ENCODE peak calls at places on chromosomes 6 and 20, in five cellular contexts. One of them, this sample, is unnamed.
A peak's percentile ranks its signal among the peaks of the same experiment; 100 is the strongest.

GRCh38 chr6:35149891-35150566 is 8.9 kb upstream of the TCP11 start:
- DNase-seq in A549: no peak
- DNase-seq in K562: peak; percentile 78
- DNase-seq in HepG2: no peak
- DNase-seq in endothelial cell of umbilical vein: no peak
- DNase-seq in this sample: no peak

GRCh38 chr6:6690144-6690483 is 101.6 kb downstream of the LY86 start:
- DNase-seq in A549: no peak
- DNase-seq in K562: no peak
- DNase-seq in HepG2: no peak
- DNase-seq in endothelial cell of umbilical vein: no peak
- DNase-seq in this sample: no peak

GRCh38 chr6:158560787-158561246 is 926 bp downstream of the TMEM181 start:
- DNase-seq in A549: no peak
- DNase-seq in K562: no peak
- DNase-seq in HepG2: no peak
- DNase-seq in endothelial cell of umbilical vein: peak; percentile 25
- DNase-seq in this sample: peak; percentile 69

GRCh38 chr20:42752620-42753019 is 437.1 kb downstream of the PTPRT start:
- DNase-seq in A549: no peak
- DNase-seq in K562: no peak
- DNase-seq in HepG2: no peak
- DNase-seq in endothelial cell of umbilical vein: no peak
- DNase-seq in this sample: no peak

GRCh38 chr20:26167499-26167898 is 470.8 kb upstream of the ZNF337 start:
- DNase-seq in A549: no peak
- DNase-seq in K562: no peak
- DNase-seq in HepG2: no peak
- DNase-seq in endothelial cell of umbilical vein: peak; percentile 46
- DNase-seq in this sample: no peak

GRCh38 chr6:131107166-131107565 is 28.1 kb upstream of the AKAP7 start:
- DNase-seq in A549: peak; percentile 48
- DNase-seq in K562: no peak
- DNase-seq in HepG2: peak; percentile 80
- DNase-seq in endothelial cell of umbilical vein: peak; percentile 88
- DNase-seq in this sample: no peak

GRCh38 chr6:168035661-168036616 is 38.5 kb downstream of the KIF25 start:
- DNase-seq in A549: peak; percentile 21
- DNase-seq in K562: peak; percentile 55
- DNase-seq in HepG2: no peak
- DNase-seq in endothelial cell of umbilical vein: peak; percentile 14
- DNase-seq in this sample: no peak

GRCh38 chr6:101931766-101932165 is 538.3 kb downstream of the GRIK2 start:
- DNase-seq in A549: no peak
- DNase-seq in K562: no peak
- DNase-seq in HepG2: no peak
- DNase-seq in endothelial cell of umbilical vein: no peak
- DNase-seq in this sample: no peak

GRCh38 chr6:41780623-41781301 is at the start of gene PRICKLE4:
- DNase-seq in A549: peak; percentile 29
- DNase-seq in K562: peak; percentile 84
- DNase-seq in HepG2: no peak
- DNase-seq in endothelial cell of umbilical vein: peak; percentile 43
- DNase-seq in this sample: peak; percentile 33

GRCh38 chr6:159874475-159874874 is 16.3 kb upstream of the MAS1 start:
- DNase-seq in A549: no peak
- DNase-seq in K562: no peak
- DNase-seq in HepG2: no peak
- DNase-seq in endothelial cell of umbilical vein: no peak
- DNase-seq in this sample: no peak

GRCh38 chr6:94323853-94324252 is 904.5 kb upstream of the EPHA7 start:
- DNase-seq in A549: peak; percentile 18
- DNase-seq in K562: no peak
- DNase-seq in HepG2: no peak
- DNase-seq in endothelial cell of umbilical vein: peak; percentile 1
- DNase-seq in this sample: peak; percentile 28

GRCh38 chr20:35618372-35619131 is 2.9 kb downstream of the SPAG4 start:
- DNase-seq in A549: no peak
- DNase-seq in K562: no peak
- DNase-seq in HepG2: no peak
- DNase-seq in endothelial cell of umbilical vein: peak; percentile 31
- DNase-seq in this sample: no peak

GRCh38 chr6:23663652-23664051 is 462.4 kb upstream of the NRSN1 start:
- DNase-seq in A549: no peak
- DNase-seq in K562: no peak
- DNase-seq in HepG2: no peak
- DNase-seq in endothelial cell of umbilical vein: no peak
- DNase-seq in this sample: no peak

GRCh38 chr6:111423960-111424846 is 58.8 kb downstream of the REV3L start:
- DNase-seq in A549: no peak
- DNase-seq in K562: no peak
- DNase-seq in HepG2: no peak
- DNase-seq in endothelial cell of umbilical vein: peak; percentile 81
- DNase-seq in this sample: no peak

GRCh38 chr20:22796465-22797077 is 212.2 kb upstream of the FOXA2 start:
- DNase-seq in A549: peak; percentile 41
- DNase-seq in K562: no peak
- DNase-seq in HepG2: no peak
- DNase-seq in endothelial cell of umbilical vein: no peak
- DNase-seq in this sample: no peak

GRCh38 chr6:24547243-24547642 is 52.5 kb downstream of the ALDH5A1 start:
- DNase-seq in A549: no peak
- DNase-seq in K562: no peak
- DNase-seq in HepG2: peak; percentile 32
- DNase-seq in endothelial cell of umbilical vein: no peak
- DNase-seq in this sample: peak; percentile 26

GRCh38 chr6:2166717-2167116 is 78.7 kb downstream of the GMDS start:
- DNase-seq in A549: peak; percentile 45
- DNase-seq in K562: no peak
- DNase-seq in HepG2: no peak
- DNase-seq in endothelial cell of umbilical vein: no peak
- DNase-seq in this sample: no peak

GRCh38 chr6:104623052-104623690 is 236.5 kb downstream of the HACE1 start:
- DNase-seq in A549: peak; percentile 11
- DNase-seq in K562: no peak
- DNase-seq in HepG2: no peak
- DNase-seq in endothelial cell of umbilical vein: no peak
- DNase-seq in this sample: peak; percentile 89

GRCh38 chr20:35870541-35871307 is 83.6 kb downstream of the SCAND1 start:
- DNase-seq in A549: no peak
- DNase-seq in K562: no peak
- DNase-seq in HepG2: no peak
- DNase-seq in endothelial cell of umbilical vein: no peak
- DNase-seq in this sample: no peak

GRCh38 chr6:47153066-47153755 is 111.1 kb upstream of the ADGRF1 start:
- DNase-seq in A549: peak; percentile 62
- DNase-seq in K562: no peak
- DNase-seq in HepG2: peak; percentile 62
- DNase-seq in endothelial cell of umbilical vein: no peak
- DNase-seq in this sample: no peak

GRCh38 chr6:34333858-34334257 is 58.6 kb downstream of the NUDT3 start:
- DNase-seq in A549: no peak
- DNase-seq in K562: no peak
- DNase-seq in HepG2: no peak
- DNase-seq in endothelial cell of umbilical vein: no peak
- DNase-seq in this sample: no peak

DNA sequence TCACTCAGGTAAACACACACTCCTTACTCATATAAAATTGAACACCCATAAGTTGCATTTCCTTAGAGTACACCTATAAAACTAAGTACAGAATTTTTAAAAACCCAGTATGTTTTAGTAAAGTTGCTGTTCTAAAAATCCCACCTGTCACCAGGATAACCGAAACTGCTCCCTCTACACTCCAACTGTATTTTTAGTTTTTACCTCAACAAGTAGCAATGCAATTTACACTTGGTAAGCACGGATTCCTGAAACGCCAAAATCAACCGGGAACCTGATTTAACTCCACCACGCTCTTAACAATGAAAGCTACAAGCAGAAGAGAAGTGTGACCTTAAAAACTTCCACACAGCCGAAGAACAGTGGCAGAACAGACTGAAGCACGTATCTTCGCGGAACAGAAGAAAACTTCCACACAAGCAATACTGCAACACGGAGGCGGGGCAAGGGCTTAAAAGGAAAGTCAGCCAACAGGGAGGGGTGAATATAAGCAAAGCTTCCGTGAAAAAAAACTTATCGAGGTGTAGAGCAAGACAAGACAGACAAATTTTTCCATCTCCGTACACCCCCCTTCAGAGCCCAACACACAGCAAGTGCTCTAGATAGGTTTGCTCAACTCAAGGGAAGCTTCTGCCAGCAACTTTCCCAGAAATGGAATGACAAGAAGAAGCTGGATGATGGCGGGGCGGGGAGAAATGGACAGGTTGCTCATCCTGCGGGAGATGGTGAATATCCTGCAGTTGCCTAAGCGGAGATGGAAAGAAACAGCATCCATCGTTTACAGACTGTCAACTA is 1.4 kb downstream of the STAU1 start:
- DNase-seq in A549: peak; percentile 52
- DNase-seq in K562: peak; percentile 43
- DNase-seq in HepG2: peak; percentile 62
- DNase-seq in endothelial cell of umbilical vein: peak; percentile 71
- DNase-seq in this sample: peak; percentile 77
- TF ChIP-seq POLR2A in A549: no peak
- TF ChIP-seq POLR2A in K562: no peak
- TF ChIP-seq POLR2A in HepG2: peak; percentile 51
- TF ChIP-seq POLR2A in endothelial cell of umbilical vein: peak; percentile 25
- TF ChIP-seq POLR2A in this sample: no peak

DNA sequence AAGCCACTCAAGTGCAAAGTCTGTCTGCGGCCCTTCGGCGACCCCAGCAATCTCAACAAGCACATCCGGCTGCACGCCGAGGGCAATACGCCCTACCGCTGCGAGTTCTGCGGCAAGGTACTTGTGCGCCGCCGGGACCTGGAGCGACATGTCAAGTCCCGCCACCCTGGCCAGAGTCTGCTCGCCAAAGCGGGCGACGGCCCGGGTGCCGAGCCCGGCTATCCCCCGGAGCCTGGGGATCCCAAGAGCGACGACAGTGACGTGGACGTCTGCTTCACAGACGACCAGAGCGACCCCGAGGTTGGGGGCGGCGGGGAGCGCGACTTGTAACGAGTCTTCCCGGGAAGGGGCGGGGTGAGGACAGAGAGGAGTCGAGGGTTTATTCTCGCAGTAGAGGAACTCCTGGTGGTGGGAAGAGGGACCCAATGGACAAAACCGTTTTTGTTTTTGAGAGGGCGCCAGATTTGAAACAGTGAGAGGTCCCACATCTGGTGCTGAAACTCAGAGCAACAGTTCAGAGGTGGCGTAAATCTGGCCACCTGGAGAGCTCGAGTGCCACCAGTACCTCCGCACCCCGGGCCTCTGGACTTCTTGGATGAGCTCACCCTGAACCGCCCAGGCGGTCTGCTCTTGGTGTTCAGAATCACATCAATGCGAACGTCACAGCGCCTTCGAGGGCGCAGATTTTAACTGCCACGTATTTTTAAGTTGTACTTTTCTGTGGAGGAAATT is 8.0 kb downstream of the PRDM13 start:
- DNase-seq in A549: peak; percentile 46
- DNase-seq in K562: no peak
- DNase-seq in HepG2: no peak
- DNase-seq in endothelial cell of umbilical vein: no peak
- DNase-seq in this sample: peak; percentile 14
- H3K4me3 ChIP-seq in A549: peak overlapping the region; percentile 57
- H3K4me3 ChIP-seq in K562: peak overlapping the region; percentile 12
- H3K4me3 ChIP-seq in HepG2: peak overlapping the region; percentile 43
- H3K4me3 ChIP-seq in endothelial cell of umbilical vein: no peak overlapping the region
- H3K4me3 ChIP-seq in this sample: no peak overlapping the region

DNA sequence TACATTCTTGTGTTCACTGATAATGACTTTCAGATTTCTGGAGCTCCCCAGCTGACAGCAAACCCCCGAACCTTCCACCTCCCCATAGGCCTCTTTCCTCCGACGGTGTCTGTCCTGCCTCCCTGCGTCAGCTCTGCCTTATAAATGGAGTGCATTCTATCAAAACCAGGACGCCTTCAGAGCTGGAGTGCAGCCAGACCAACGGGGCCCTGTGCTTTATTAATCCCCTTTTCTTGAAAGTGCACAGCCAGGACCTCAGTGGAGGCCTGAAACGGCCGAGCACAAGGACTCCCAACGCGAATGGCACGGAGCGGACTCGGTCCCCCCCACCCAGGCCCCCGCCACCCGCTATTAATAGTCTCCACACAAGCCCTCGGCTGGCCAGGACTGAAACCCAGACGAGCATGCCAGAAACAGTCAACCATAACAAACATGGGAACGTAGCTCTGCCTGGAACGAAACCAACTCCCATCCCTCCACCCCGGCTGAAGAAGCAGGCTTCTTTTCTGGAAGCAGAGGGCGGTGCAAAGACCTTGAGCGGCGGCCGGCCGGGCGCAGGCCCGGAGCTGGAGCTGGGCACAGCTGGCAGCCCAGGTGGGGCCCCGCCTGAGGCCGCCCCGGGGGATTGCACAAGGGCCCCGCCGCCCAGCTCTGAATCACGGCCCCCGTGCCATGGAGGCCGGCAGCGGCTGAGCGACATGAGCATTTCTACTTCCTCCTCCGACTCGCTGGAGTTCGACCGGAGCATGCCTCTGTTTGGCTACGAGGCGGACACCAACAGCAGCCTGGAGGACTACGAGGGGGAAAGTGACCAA is 42.3 kb upstream of the NAA20 start:
- DNase-seq in A549: peak; percentile 77
- DNase-seq in K562: no peak
- DNase-seq in HepG2: no peak
- DNase-seq in endothelial cell of umbilical vein: peak; percentile 85
- DNase-seq in this sample: peak; percentile 93
- TF ChIP-seq MYC in A549: no peak
- TF ChIP-seq MYC in K562: no peak
- TF ChIP-seq MYC in HepG2: no peak
- TF ChIP-seq MYC in endothelial cell of umbilical vein: no peak
- TF ChIP-seq MYC in this sample: peak; percentile 69

DNA sequence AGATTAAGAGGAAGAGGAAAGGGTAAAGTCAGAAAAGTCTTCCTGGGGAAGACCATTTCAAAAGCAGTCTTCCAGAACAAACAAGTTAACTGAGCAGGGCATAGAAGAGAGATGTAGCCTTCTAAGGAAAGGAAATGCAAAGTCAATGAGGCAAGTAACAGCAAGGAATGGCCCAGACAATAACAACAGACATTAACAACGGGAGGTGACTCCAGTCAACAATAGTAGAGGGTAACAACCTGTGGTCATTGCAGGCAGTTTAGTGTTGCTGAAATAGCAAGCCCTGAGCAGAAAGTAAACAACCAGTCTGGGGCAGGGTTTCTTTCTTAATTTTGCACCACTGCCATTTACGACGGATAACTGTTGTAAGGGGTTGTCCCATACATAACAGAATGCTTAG is 2.1 kb downstream of the MDN1 start:
- DNase-seq in A549: no peak
- DNase-seq in K562: no peak
- DNase-seq in HepG2: no peak
- DNase-seq in endothelial cell of umbilical vein: peak; percentile 55
- DNase-seq in this sample: no peak
- TF ChIP-seq POLR2A in A549: no peak
- TF ChIP-seq POLR2A in K562: no peak
- TF ChIP-seq POLR2A in HepG2: no peak
- TF ChIP-seq POLR2A in endothelial cell of umbilical vein: no peak
- TF ChIP-seq POLR2A in this sample: no peak